ENCODE peak calls at places on chromosomes 13 and 19, in seven cellular contexts. One of them, this sample, is unnamed.
A peak's percentile ranks its signal among the peaks of the same experiment; 100 is the strongest.

GRCh38 chr19:3420909-3421619 is 54.7 kb downstream of the NFIC start:
- DNase-seq in body of pancreas: no peak
- DNase-seq in H9: no peak
- DNase-seq in Peyer's patch: no peak
- DNase-seq in GM23248: no peak
- DNase-seq in ovary: no peak
- DNase-seq in IMR-90: no peak
- DNase-seq in this sample: no peak

GRCh38 chr19:47111081-47111589 is 2.4 kb downstream of the ZC3H4 start:
- DNase-seq in H9: no peak
- DNase-seq in body of pancreas: peak; percentile 34
- DNase-seq in GM23248: peak; percentile 43
- DNase-seq in Peyer's patch: peak; percentile 50
- DNase-seq in ovary: no peak
- DNase-seq in IMR-90: no peak
- DNase-seq in this sample: peak; percentile 44

GRCh38 chr13:34349091-34349722 is 531.3 kb downstream of the RFC3 start:
- DNase-seq in GM23248: peak; percentile 95
- DNase-seq in ovary: no peak
- DNase-seq in IMR-90: peak; percentile 89
- DNase-seq in body of pancreas: peak; percentile 69
- DNase-seq in Peyer's patch: peak; percentile 17
- DNase-seq in H9: no peak
- DNase-seq in this sample: no peak

GRCh38 chr13:28022848-28023518 is 34.5 kb upstream of the URAD start:
- DNase-seq in H9: peak; percentile 39
- DNase-seq in GM23248: peak; percentile 5
- DNase-seq in body of pancreas: peak; percentile 17
- DNase-seq in ovary: no peak
- DNase-seq in Peyer's patch: no peak
- DNase-seq in IMR-90: peak; percentile 46
- DNase-seq in this sample: no peak

GRCh38 chr13:27599845-27600553 is 20.3 kb downstream of the LNX2 start:
- DNase-seq in Peyer's patch: no peak
- DNase-seq in body of pancreas: peak; percentile 48
- DNase-seq in ovary: no peak
- DNase-seq in IMR-90: peak; percentile 67
- DNase-seq in H9: no peak
- DNase-seq in GM23248: peak; percentile 65
- DNase-seq in this sample: no peak

GRCh38 chr19:46367434-46367833 is 20.5 kb downstream of the PPP5C start:
- DNase-seq in body of pancreas: no peak
- DNase-seq in H9: no peak
- DNase-seq in ovary: no peak
- DNase-seq in IMR-90: no peak
- DNase-seq in Peyer's patch: no peak
- DNase-seq in GM23248: no peak
- DNase-seq in this sample: no peak

GRCh38 chr13:26604784-26605183 is 47.3 kb downstream of the WASF3 start:
- DNase-seq in H9: no peak
- DNase-seq in IMR-90: no peak
- DNase-seq in ovary: peak; percentile 46
- DNase-seq in GM23248: no peak
- DNase-seq in Peyer's patch: no peak
- DNase-seq in body of pancreas: peak; percentile 50
- DNase-seq in this sample: no peak

GRCh38 chr19:35565016-35565856 is 1.8 kb upstream of the ATP4A start:
- DNase-seq in body of pancreas: peak; percentile 82
- DNase-seq in H9: no peak
- DNase-seq in Peyer's patch: no peak
- DNase-seq in ovary: no peak
- DNase-seq in IMR-90: no peak
- DNase-seq in GM23248: no peak
- DNase-seq in this sample: no peak

GRCh38 chr19:2236285-2237050 is at the start of the genes PLEKHJ1 and SF3A2:
- DNase-seq in Peyer's patch: peak; percentile 93
- DNase-seq in IMR-90: peak; percentile 96
- DNase-seq in body of pancreas: peak; percentile 96
- DNase-seq in GM23248: peak; percentile 99
- DNase-seq in ovary: peak; percentile 97
- DNase-seq in H9: peak; percentile 97
- DNase-seq in this sample: peak; percentile 96

GRCh38 chr19:1357695-1358094 is 26.0 kb upstream of the NDUFS7 start:
- DNase-seq in H9: peak; percentile 70
- DNase-seq in GM23248: no peak
- DNase-seq in ovary: peak; percentile 28
- DNase-seq in body of pancreas: no peak
- DNase-seq in Peyer's patch: no peak
- DNase-seq in IMR-90: no peak
- DNase-seq in this sample: no peak

GRCh38 chr13:23642110-23642509 is 71.9 kb downstream of the TNFRSF19 start:
- DNase-seq in IMR-90: peak; percentile 30
- DNase-seq in Peyer's patch: no peak
- DNase-seq in H9: no peak
- DNase-seq in ovary: no peak
- DNase-seq in GM23248: peak; percentile 30
- DNase-seq in body of pancreas: no peak
- DNase-seq in this sample: no peak

GRCh38 chr13:113775451-113776145 is 16.6 kb downstream of the TMEM255B start:
- DNase-seq in ovary: no peak
- DNase-seq in Peyer's patch: no peak
- DNase-seq in GM23248: no peak
- DNase-seq in H9: no peak
- DNase-seq in IMR-90: no peak
- DNase-seq in body of pancreas: no peak
- DNase-seq in this sample: no peak

GRCh38 chr13:49772828-49773227 is 19.7 kb downstream of the KPNA3 start:
- DNase-seq in IMR-90: no peak
- DNase-seq in Peyer's patch: no peak
- DNase-seq in ovary: no peak
- DNase-seq in body of pancreas: no peak
- DNase-seq in H9: no peak
- DNase-seq in GM23248: no peak
- DNase-seq in this sample: no peak

GRCh38 chr13:30006246-30006645 is 155.8 kb upstream of the UBL3 start:
- DNase-seq in body of pancreas: no peak
- DNase-seq in ovary: no peak
- DNase-seq in H9: no peak
- DNase-seq in Peyer's patch: no peak
- DNase-seq in IMR-90: no peak
- DNase-seq in GM23248: no peak
- DNase-seq in this sample: no peak

GRCh38 chr13:24911135-24911524 is 147.2 kb downstream of the RNF17 start:
- DNase-seq in body of pancreas: no peak
- DNase-seq in Peyer's patch: no peak
- DNase-seq in IMR-90: peak; percentile 74
- DNase-seq in ovary: no peak
- DNase-seq in GM23248: peak; percentile 53
- DNase-seq in H9: no peak
- DNase-seq in this sample: no peak

GRCh38 chr19:31181535-31181934 is 167.7 kb downstream of the TSHZ3 start:
- DNase-seq in ovary: no peak
- DNase-seq in Peyer's patch: no peak
- DNase-seq in body of pancreas: no peak
- DNase-seq in IMR-90: no peak
- DNase-seq in H9: no peak
- DNase-seq in GM23248: no peak
- DNase-seq in this sample: no peak

GRCh38 chr13:25281937-25282332 is 5.4 kb downstream of the MTMR6 start:
- DNase-seq in GM23248: no peak
- DNase-seq in IMR-90: no peak
- DNase-seq in ovary: no peak
- DNase-seq in Peyer's patch: no peak
- DNase-seq in body of pancreas: no peak
- DNase-seq in H9: no peak
- DNase-seq in this sample: no peak

GRCh38 chr13:95323930-95324662 is 22.8 kb upstream of the ABCC4 start:
- DNase-seq in Peyer's patch: no peak
- DNase-seq in IMR-90: no peak
- DNase-seq in body of pancreas: no peak
- DNase-seq in ovary: no peak
- DNase-seq in GM23248: no peak
- DNase-seq in H9: no peak
- DNase-seq in this sample: no peak

GRCh38 chr13:28548872-28549271 is 53.9 kb upstream of the FLT1 start:
- DNase-seq in GM23248: no peak
- DNase-seq in Peyer's patch: no peak
- DNase-seq in IMR-90: no peak
- DNase-seq in ovary: no peak
- DNase-seq in H9: no peak
- DNase-seq in body of pancreas: no peak
- DNase-seq in this sample: no peak

GRCh38 chr19:41682437-41682836 is 5.6 kb downstream of the CEACAM7 start:
- DNase-seq in IMR-90: no peak
- DNase-seq in ovary: no peak
- DNase-seq in Peyer's patch: no peak
- DNase-seq in body of pancreas: no peak
- DNase-seq in GM23248: no peak
- DNase-seq in H9: no peak
- DNase-seq in this sample: no peak

DNA sequence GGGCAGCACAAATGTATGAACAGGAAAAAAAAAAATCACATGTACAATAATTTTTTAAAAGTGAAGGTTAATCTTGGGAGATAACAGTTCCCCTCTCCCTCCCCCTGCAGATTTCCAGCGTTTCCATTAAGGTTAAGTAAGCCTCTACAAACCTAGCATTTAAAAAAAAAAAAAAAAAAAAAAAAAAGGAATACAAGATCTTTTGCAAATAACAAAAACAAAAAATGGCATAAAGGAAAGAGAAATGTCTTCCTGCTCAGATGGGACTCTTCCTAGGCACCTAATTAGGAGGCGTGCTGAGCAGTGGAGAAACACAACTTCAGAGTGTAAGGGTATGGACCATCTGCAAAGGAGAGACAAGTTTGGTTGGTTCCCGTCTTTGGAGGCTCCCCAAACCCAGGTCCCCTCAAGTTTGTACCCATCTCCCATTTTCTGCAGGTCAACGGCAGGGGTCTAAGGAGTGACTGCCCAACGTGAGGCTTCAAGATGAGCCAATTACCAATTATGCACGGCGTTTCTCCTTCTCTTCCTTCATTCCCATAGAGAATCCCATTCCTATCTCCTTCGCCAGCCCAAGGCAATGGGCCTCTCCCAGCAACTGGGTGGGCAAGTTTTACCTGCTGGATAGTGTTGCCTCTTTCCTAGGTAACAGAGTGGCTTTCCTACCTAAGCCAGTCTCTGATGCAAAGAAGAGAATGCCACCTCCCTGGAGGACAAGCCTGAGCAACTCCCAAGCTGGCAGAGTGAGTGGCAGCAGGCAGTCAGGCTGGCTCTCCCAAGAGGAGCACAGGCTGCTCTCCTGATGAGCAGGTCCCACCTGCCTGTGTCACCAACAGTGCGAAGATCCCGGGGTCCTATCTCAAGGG is 5.1 kb upstream of the ECH1 start:
- DNase-seq in ovary: peak; percentile 32
- DNase-seq in GM23248: no peak
- DNase-seq in body of pancreas: no peak
- DNase-seq in Peyer's patch: no peak
- DNase-seq in H9: no peak
- DNase-seq in IMR-90: no peak
- DNase-seq in this sample: no peak
- H3K4me1 ChIP-seq in ovary: peaks cover 4% of the 10 kb centered on the region
- H3K4me1 ChIP-seq in GM23248: peaks cover 14% of the 10 kb centered on the region
- H3K4me1 ChIP-seq in body of pancreas: peaks cover 74% of the 10 kb centered on the region
- H3K4me1 ChIP-seq in Peyer's patch: no peaks in the 10 kb centered on the region
- H3K4me1 ChIP-seq in H9: peaks cover 2% of the 10 kb centered on the region
- H3K4me1 ChIP-seq in IMR-90: peaks cover 12% of the 10 kb centered on the region
- H3K4me1 ChIP-seq in this sample: peaks cover 12% of the 10 kb centered on the region

DNA sequence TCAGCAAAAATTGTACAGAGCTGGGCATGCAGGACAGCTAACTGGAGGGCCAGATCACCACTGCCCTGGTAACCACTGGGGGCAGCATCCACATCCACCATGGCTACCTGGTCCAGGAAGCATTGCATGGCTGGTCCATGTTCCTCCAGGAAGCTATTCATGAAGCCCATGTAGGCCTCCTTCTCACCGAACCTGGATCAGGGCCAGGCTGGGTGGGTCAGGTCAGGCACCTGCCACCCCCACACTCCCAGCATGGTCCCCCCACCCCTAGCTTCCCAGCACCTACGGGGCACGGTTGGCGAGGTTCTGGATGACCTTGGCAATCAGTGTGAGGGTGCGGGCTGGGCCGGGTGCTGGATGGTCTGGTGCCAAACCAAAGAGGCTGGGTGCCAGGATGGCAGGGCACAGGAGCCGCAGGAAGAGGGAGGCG is 4.6 kb upstream of the WIZ start:
- DNase-seq in Peyer's patch: no peak
- DNase-seq in IMR-90: no peak
- DNase-seq in GM23248: no peak
- DNase-seq in body of pancreas: peak; percentile 30
- DNase-seq in ovary: peak; percentile 54
- DNase-seq in H9: no peak
- DNase-seq in this sample: no peak
- H3K27me3 ChIP-seq in Peyer's patch: no peaks in the 10 kb centered on the region
- H3K27me3 ChIP-seq in IMR-90: peaks cover 37% of the 10 kb centered on the region
- H3K27me3 ChIP-seq in GM23248: peaks cover 17% of the 10 kb centered on the region
- H3K27me3 ChIP-seq in body of pancreas: peaks cover 18% of the 10 kb centered on the region
- H3K27me3 ChIP-seq in ovary: no peaks in the 10 kb centered on the region
- H3K27me3 ChIP-seq in H9: peaks cover 14% of the 10 kb centered on the region
- H3K27me3 ChIP-seq in this sample: no peaks in the 10 kb centered on the region

DNA sequence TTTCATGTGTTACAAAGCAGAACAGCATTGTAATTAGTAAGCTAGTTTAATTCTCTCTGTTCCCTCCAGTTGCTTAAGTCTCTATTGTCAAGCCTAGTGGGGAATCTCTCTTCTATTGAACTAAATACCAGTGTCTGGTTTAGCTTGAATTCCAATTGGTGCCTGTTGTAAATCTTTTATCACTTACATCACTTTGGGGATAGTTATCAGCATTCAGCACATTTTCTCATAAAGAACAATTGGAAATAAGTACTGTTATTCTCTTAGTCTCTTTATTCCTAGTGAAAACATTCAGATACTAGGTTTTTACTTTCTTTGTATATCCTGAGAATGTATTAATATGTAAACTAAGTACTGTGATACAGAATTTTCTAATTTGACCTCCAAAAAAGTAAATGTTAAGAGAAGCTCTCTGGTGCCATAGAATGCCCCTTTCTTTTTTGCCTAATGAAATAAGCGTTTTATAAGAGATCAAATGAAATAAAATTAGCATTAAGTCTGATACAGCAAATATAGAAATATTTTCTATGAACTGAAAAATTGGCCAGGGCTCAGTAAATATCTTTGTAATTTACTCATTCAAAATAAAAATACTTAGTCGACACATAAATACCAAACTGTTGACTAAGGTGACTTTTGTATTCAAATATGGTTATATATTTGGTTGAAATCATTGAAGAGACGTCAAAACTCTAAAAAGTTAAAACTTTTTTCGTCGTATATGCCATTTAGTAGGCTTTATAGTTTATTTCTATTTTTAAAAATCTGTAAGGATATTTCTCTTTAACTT is 25.4 kb downstream of the IPO5 start:
- DNase-seq in GM23248: peak; percentile 64
- DNase-seq in IMR-90: peak; percentile 28
- DNase-seq in Peyer's patch: no peak
- DNase-seq in ovary: no peak
- DNase-seq in body of pancreas: no peak
- DNase-seq in H9: no peak
- DNase-seq in this sample: no peak
- H3K4me1 ChIP-seq in GM23248: peaks cover 49% of the 10 kb centered on the region
- H3K4me1 ChIP-seq in IMR-90: peaks cover 6% of the 10 kb centered on the region
- H3K4me1 ChIP-seq in Peyer's patch: no peaks in the 10 kb centered on the region
- H3K4me1 ChIP-seq in ovary: no peaks in the 10 kb centered on the region
- H3K4me1 ChIP-seq in body of pancreas: peaks cover 28% of the 10 kb centered on the region
- H3K4me1 ChIP-seq in H9: no peaks in the 10 kb centered on the region
- H3K4me1 ChIP-seq in this sample: peaks cover 7% of the 10 kb centered on the region

GRCh38 chr19:18605196-18605545 is 1.4 kb downstream of the CRLF1 start:
- DNase-seq in GM23248: no peak
- DNase-seq in body of pancreas: no peak
- DNase-seq in Peyer's patch: no peak
- DNase-seq in ovary: no peak
- DNase-seq in H9: no peak
- DNase-seq in IMR-90: no peak
- DNase-seq in this sample: no peak
- H3K27me3 ChIP-seq in GM23248: peaks cover 46% of the 10 kb centered on the region
- H3K27me3 ChIP-seq in body of pancreas: peaks cover 33% of the 10 kb centered on the region
- H3K27me3 ChIP-seq in Peyer's patch: no peaks in the 10 kb centered on the region
- H3K27me3 ChIP-seq in ovary: peaks cover 8% of the 10 kb centered on the region
- H3K27me3 ChIP-seq in H9: peaks cover 64% of the 10 kb centered on the region
- H3K27me3 ChIP-seq in IMR-90: peaks cover 66% of the 10 kb centered on the region
- H3K27me3 ChIP-seq in this sample: peaks cover 67% of the 10 kb centered on the region